ENCODE peak calls at places on chromosomes 6 and 20, in nine cellular contexts. One of them, this sample, is unnamed.

GRCh38 chr20:59634435-59635005 is 30.2 kb downstream of the PHACTR3 start:
- DNase-seq in fibroblast of mammary gland: no peak
- DNase-seq in astrocyte of the spinal cord: no peak
- DNase-seq in AG04450: no peak
- DNase-seq in neural progenitor cell: no peak
- DNase-seq in hepatocyte: no peak
- DNase-seq in CD8-positive, alpha-beta memory T cell: no peak
- DNase-seq in GM12865: no peak
- DNase-seq in AG10803: no peak
- DNase-seq in this sample: no peak

GRCh38 chr6:131782764-131783163 is 25.1 kb upstream of the ENPP1 start:
- DNase-seq in neural progenitor cell: no peak
- DNase-seq in astrocyte of the spinal cord: no peak
- DNase-seq in fibroblast of mammary gland: no peak
- DNase-seq in GM12865: no peak
- DNase-seq in AG10803: no peak
- DNase-seq in CD8-positive, alpha-beta memory T cell: no peak
- DNase-seq in hepatocyte: peak; percentile 32
- DNase-seq in AG04450: no peak
- DNase-seq in this sample: no peak

GRCh38 chr6:49565261-49565660 is 14.8 kb downstream of the C6orf141 start:
- DNase-seq in GM12865: no peak
- DNase-seq in astrocyte of the spinal cord: no peak
- DNase-seq in AG10803: no peak
- DNase-seq in AG04450: no peak
- DNase-seq in fibroblast of mammary gland: peak; percentile 31
- DNase-seq in CD8-positive, alpha-beta memory T cell: no peak
- DNase-seq in neural progenitor cell: no peak
- DNase-seq in hepatocyte: no peak
- DNase-seq in this sample: no peak

GRCh38 chr20:50073500-50073899 is 39.5 kb downstream of the UBE2V1 start:
- DNase-seq in GM12865: no peak
- DNase-seq in AG04450: no peak
- DNase-seq in fibroblast of mammary gland: no peak
- DNase-seq in CD8-positive, alpha-beta memory T cell: no peak
- DNase-seq in neural progenitor cell: no peak
- DNase-seq in astrocyte of the spinal cord: no peak
- DNase-seq in AG10803: no peak
- DNase-seq in hepatocyte: no peak
- DNase-seq in this sample: no peak

GRCh38 chr6:5295612-5296011 is 34.3 kb downstream of the FARS2 start:
- DNase-seq in AG10803: no peak
- DNase-seq in astrocyte of the spinal cord: peak; percentile 37
- DNase-seq in GM12865: no peak
- DNase-seq in hepatocyte: no peak
- DNase-seq in fibroblast of mammary gland: no peak
- DNase-seq in AG04450: no peak
- DNase-seq in neural progenitor cell: no peak
- DNase-seq in CD8-positive, alpha-beta memory T cell: no peak
- DNase-seq in this sample: no peak

GRCh38 chr20:48266571-48266970 is 481.3 kb upstream of the SULF2 start:
- DNase-seq in astrocyte of the spinal cord: no peak
- DNase-seq in neural progenitor cell: no peak
- DNase-seq in CD8-positive, alpha-beta memory T cell: no peak
- DNase-seq in fibroblast of mammary gland: no peak
- DNase-seq in GM12865: no peak
- DNase-seq in AG10803: no peak
- DNase-seq in AG04450: no peak
- DNase-seq in hepatocyte: no peak
- DNase-seq in this sample: no peak

GRCh38 chr6:145820000-145820399 is 5.4 kb upstream of the FBXO30 start:
- DNase-seq in fibroblast of mammary gland: no peak
- DNase-seq in AG04450: no peak
- DNase-seq in AG10803: no peak
- DNase-seq in GM12865: no peak
- DNase-seq in hepatocyte: no peak
- DNase-seq in astrocyte of the spinal cord: no peak
- DNase-seq in neural progenitor cell: no peak
- DNase-seq in CD8-positive, alpha-beta memory T cell: no peak
- DNase-seq in this sample: no peak

GRCh38 chr6:143539106-143539505 is 27.6 kb upstream of the FUCA2 start:
- DNase-seq in AG04450: no peak
- DNase-seq in hepatocyte: no peak
- DNase-seq in CD8-positive, alpha-beta memory T cell: no peak
- DNase-seq in fibroblast of mammary gland: no peak
- DNase-seq in GM12865: peak; percentile 36
- DNase-seq in neural progenitor cell: no peak
- DNase-seq in astrocyte of the spinal cord: no peak
- DNase-seq in AG10803: no peak
- DNase-seq in this sample: no peak

GRCh38 chr6:2952557-2953095 is 18.7 kb downstream of the SERPINB6 start:
- DNase-seq in GM12865: peak; percentile 72
- DNase-seq in AG10803: peak; percentile 95
- DNase-seq in CD8-positive, alpha-beta memory T cell: peak; percentile 22
- DNase-seq in AG04450: peak; percentile 75
- DNase-seq in fibroblast of mammary gland: peak; percentile 83
- DNase-seq in hepatocyte: peak; percentile 85
- DNase-seq in astrocyte of the spinal cord: peak; percentile 83
- DNase-seq in neural progenitor cell: peak; percentile 76
- DNase-seq in this sample: peak; percentile 65

GRCh38 chr6:142913511-142914047 is 31.4 kb downstream of the HIVEP2 start:
- DNase-seq in GM12865: peak; percentile 94
- DNase-seq in AG04450: no peak
- DNase-seq in hepatocyte: no peak
- DNase-seq in neural progenitor cell: no peak
- DNase-seq in CD8-positive, alpha-beta memory T cell: peak; percentile 53
- DNase-seq in astrocyte of the spinal cord: no peak
- DNase-seq in AG10803: no peak
- DNase-seq in fibroblast of mammary gland: no peak
- DNase-seq in this sample: no peak

GRCh38 chr20:41476446-41476845 is 109.8 kb upstream of the EMILIN3 start:
- DNase-seq in fibroblast of mammary gland: no peak
- DNase-seq in CD8-positive, alpha-beta memory T cell: no peak
- DNase-seq in neural progenitor cell: no peak
- DNase-seq in hepatocyte: no peak
- DNase-seq in AG10803: no peak
- DNase-seq in GM12865: no peak
- DNase-seq in AG04450: no peak
- DNase-seq in astrocyte of the spinal cord: no peak
- DNase-seq in this sample: no peak

GRCh38 chr20:62267543-62267942 is 29.2 kb downstream of the OSBPL2 start:
- DNase-seq in astrocyte of the spinal cord: no peak
- DNase-seq in GM12865: no peak
- DNase-seq in AG10803: no peak
- DNase-seq in CD8-positive, alpha-beta memory T cell: no peak
- DNase-seq in AG04450: no peak
- DNase-seq in fibroblast of mammary gland: no peak
- DNase-seq in hepatocyte: no peak
- DNase-seq in neural progenitor cell: no peak
- DNase-seq in this sample: no peak

GRCh38 chr6:108473197-108473596 is 87.5 kb upstream of the FOXO3 start:
- DNase-seq in hepatocyte: no peak
- DNase-seq in AG04450: no peak
- DNase-seq in GM12865: no peak
- DNase-seq in fibroblast of mammary gland: no peak
- DNase-seq in AG10803: no peak
- DNase-seq in neural progenitor cell: no peak
- DNase-seq in CD8-positive, alpha-beta memory T cell: no peak
- DNase-seq in astrocyte of the spinal cord: no peak
- DNase-seq in this sample: no peak

GRCh38 chr6:170096191-170096802 is 194.6 kb downstream of the DLL1 start:
- DNase-seq in AG04450: no peak
- DNase-seq in CD8-positive, alpha-beta memory T cell: no peak
- DNase-seq in fibroblast of mammary gland: no peak
- DNase-seq in hepatocyte: no peak
- DNase-seq in neural progenitor cell: peak; percentile 44
- DNase-seq in astrocyte of the spinal cord: no peak
- DNase-seq in AG10803: no peak
- DNase-seq in GM12865: no peak
- DNase-seq in this sample: no peak

GRCh38 chr20:22576733-22577514 is 7.4 kb downstream of the FOXA2 start:
- DNase-seq in CD8-positive, alpha-beta memory T cell: no peak
- DNase-seq in astrocyte of the spinal cord: no peak
- DNase-seq in GM12865: no peak
- DNase-seq in neural progenitor cell: peak; percentile 39
- DNase-seq in AG04450: no peak
- DNase-seq in AG10803: no peak
- DNase-seq in fibroblast of mammary gland: no peak
- DNase-seq in hepatocyte: no peak
- DNase-seq in this sample: no peak

GRCh38 chr6:84052204-84052882 is 18.8 kb downstream of the MRAP2 start:
- DNase-seq in AG10803: peak; percentile 45
- DNase-seq in CD8-positive, alpha-beta memory T cell: no peak
- DNase-seq in GM12865: no peak
- DNase-seq in fibroblast of mammary gland: peak; percentile 68
- DNase-seq in hepatocyte: peak; percentile 53
- DNase-seq in astrocyte of the spinal cord: peak; percentile 80
- DNase-seq in neural progenitor cell: peak; percentile 86
- DNase-seq in AG04450: peak; percentile 13
- DNase-seq in this sample: no peak

GRCh38 chr20:14896569-14896968 is 559.2 kb upstream of the FLRT3 start:
- DNase-seq in AG10803: no peak
- DNase-seq in GM12865: no peak
- DNase-seq in neural progenitor cell: no peak
- DNase-seq in CD8-positive, alpha-beta memory T cell: no peak
- DNase-seq in astrocyte of the spinal cord: no peak
- DNase-seq in hepatocyte: no peak
- DNase-seq in fibroblast of mammary gland: no peak
- DNase-seq in AG04450: no peak
- DNase-seq in this sample: no peak

GRCh38 chr6:33622456-33623431 is 1.6 kb downstream of the ITPR3 start:
- DNase-seq in neural progenitor cell: no peak
- DNase-seq in astrocyte of the spinal cord: no peak
- DNase-seq in AG10803: no peak
- DNase-seq in AG04450: no peak
- DNase-seq in fibroblast of mammary gland: peak; percentile 38
- DNase-seq in hepatocyte: peak; percentile 58
- DNase-seq in GM12865: peak; percentile 45
- DNase-seq in CD8-positive, alpha-beta memory T cell: no peak
- DNase-seq in this sample: no peak

GRCh38 chr6:21946298-21946783 is 350.5 kb downstream of the PRL start:
- DNase-seq in astrocyte of the spinal cord: peak; percentile 99
- DNase-seq in CD8-positive, alpha-beta memory T cell: no peak
- DNase-seq in fibroblast of mammary gland: peak; percentile 94
- DNase-seq in GM12865: no peak
- DNase-seq in hepatocyte: no peak
- DNase-seq in AG04450: peak; percentile 93
- DNase-seq in neural progenitor cell: no peak
- DNase-seq in AG10803: peak; percentile 99
- DNase-seq in this sample: peak; percentile 99

DNA sequence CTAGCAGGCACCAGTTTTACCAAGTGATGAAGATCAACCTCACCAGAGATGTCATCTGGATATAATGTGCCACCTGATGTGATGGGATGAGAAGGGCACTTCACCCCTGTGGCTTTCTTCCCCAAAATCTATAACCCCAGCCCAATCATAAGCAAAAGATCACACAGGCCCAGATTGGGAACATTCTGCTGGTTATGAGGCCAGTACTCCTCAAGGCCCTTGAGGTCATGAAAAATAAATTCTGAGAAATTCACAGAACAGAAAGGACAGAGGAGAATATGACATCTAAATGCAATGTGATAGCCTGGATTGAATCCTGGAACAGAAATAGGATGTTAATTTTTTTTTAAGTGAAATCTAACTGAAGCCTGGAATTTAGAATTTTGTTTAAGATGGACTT is 243.5 kb downstream of the CBLN4 start:
- DNase-seq in GM12865: no peak
- DNase-seq in hepatocyte: no peak
- DNase-seq in neural progenitor cell: no peak
- DNase-seq in AG04450: no peak
- DNase-seq in fibroblast of mammary gland: no peak
- DNase-seq in CD8-positive, alpha-beta memory T cell: no peak
- DNase-seq in astrocyte of the spinal cord: no peak
- DNase-seq in AG10803: no peak
- DNase-seq in this sample: no peak
- H3K4me3 ChIP-seq in GM12865: no peak overlapping the region
- H3K4me3 ChIP-seq in hepatocyte: no peak overlapping the region
- H3K4me3 ChIP-seq in neural progenitor cell: no peak overlapping the region
- H3K4me3 ChIP-seq in AG04450: no peak overlapping the region
- H3K4me3 ChIP-seq in fibroblast of mammary gland: no peak overlapping the region
- H3K4me3 ChIP-seq in CD8-positive, alpha-beta memory T cell: no peak overlapping the region
- H3K4me3 ChIP-seq in astrocyte of the spinal cord: no peak overlapping the region
- H3K4me3 ChIP-seq in AG10803: no peak overlapping the region
- H3K4me3 ChIP-seq in this sample: no peak overlapping the region

DNA sequence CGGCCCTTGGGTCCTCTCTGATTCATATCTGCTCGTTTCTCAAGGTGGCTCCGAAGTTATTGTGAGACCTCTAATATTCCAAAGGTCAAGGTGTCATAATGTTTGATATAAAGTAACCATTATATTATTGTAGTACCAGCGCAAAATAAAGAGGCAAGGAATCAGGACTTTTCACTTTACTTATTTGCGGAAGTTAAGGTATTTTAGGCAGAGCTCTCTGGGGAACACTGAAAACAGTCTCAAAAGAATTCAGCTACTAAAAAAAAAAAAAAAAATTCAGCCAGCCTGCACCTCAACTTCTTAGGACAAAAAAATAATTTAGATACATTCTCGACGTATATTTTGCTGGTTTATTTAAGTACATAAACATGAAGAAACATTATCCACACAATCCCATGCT is 2.4 kb downstream of the OSER1 start:
- DNase-seq in AG10803: no peak
- DNase-seq in GM12865: no peak
- DNase-seq in CD8-positive, alpha-beta memory T cell: no peak
- DNase-seq in astrocyte of the spinal cord: no peak
- DNase-seq in neural progenitor cell: no peak
- DNase-seq in hepatocyte: no peak
- DNase-seq in fibroblast of mammary gland: no peak
- DNase-seq in AG04450: no peak
- DNase-seq in this sample: no peak
- H3K4me3 ChIP-seq in AG10803: peak overlapping the region; percentile 90
- H3K4me3 ChIP-seq in GM12865: peak overlapping the region; percentile 73
- H3K4me3 ChIP-seq in CD8-positive, alpha-beta memory T cell: no peak overlapping the region
- H3K4me3 ChIP-seq in astrocyte of the spinal cord: no peak overlapping the region
- H3K4me3 ChIP-seq in neural progenitor cell: peak overlapping the region; percentile 80
- H3K4me3 ChIP-seq in hepatocyte: peak overlapping the region; percentile 74
- H3K4me3 ChIP-seq in fibroblast of mammary gland: peak overlapping the region; percentile 85
- H3K4me3 ChIP-seq in AG04450: peak overlapping the region; percentile 95
- H3K4me3 ChIP-seq in this sample: no peak overlapping the region

GRCh38 chr6:167351656-167352354 is 26.9 kb downstream of the TTLL2 start:
- DNase-seq in fibroblast of mammary gland: no peak
- DNase-seq in astrocyte of the spinal cord: no peak
- DNase-seq in GM12865: peak; percentile 53
- DNase-seq in hepatocyte: no peak
- DNase-seq in neural progenitor cell: no peak
- DNase-seq in CD8-positive, alpha-beta memory T cell: no peak
- DNase-seq in AG10803: no peak
- DNase-seq in AG04450: no peak
- DNase-seq in this sample: no peak
- H3K4me3 ChIP-seq in fibroblast of mammary gland: no peak overlapping the region
- H3K4me3 ChIP-seq in astrocyte of the spinal cord: no peak overlapping the region
- H3K4me3 ChIP-seq in GM12865: no peak overlapping the region
- H3K4me3 ChIP-seq in hepatocyte: peak overlapping the region; percentile 21
- H3K4me3 ChIP-seq in neural progenitor cell: no peak overlapping the region
- H3K4me3 ChIP-seq in CD8-positive, alpha-beta memory T cell: peak overlapping the region; percentile 59
- H3K4me3 ChIP-seq in AG10803: no peak overlapping the region
- H3K4me3 ChIP-seq in AG04450: no peak overlapping the region
- H3K4me3 ChIP-seq in this sample: no peak overlapping the region

DNA sequence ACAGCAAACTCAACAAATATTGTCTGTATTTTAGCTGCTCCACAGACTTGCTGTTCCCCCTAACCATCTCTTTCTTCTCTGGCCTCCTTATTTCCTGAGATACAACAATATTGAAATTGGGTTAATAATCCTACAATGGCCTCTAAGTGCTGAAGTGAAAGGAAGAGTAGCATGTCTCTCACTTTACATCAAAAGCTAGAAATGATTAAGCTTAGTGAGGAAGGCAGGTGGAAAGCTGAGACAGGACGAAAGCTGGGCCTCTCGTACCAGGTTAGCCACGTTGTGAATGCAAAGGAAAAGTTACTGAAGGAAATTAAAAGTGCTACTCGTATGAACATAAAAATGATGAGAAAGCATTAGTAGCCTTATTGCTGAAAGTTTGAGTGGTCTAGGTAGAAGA is 63.8 kb downstream of the ELOVL5 start:
- DNase-seq in AG04450: no peak
- DNase-seq in fibroblast of mammary gland: no peak
- DNase-seq in CD8-positive, alpha-beta memory T cell: no peak
- DNase-seq in GM12865: peak; percentile 28
- DNase-seq in hepatocyte: no peak
- DNase-seq in AG10803: no peak
- DNase-seq in neural progenitor cell: no peak
- DNase-seq in astrocyte of the spinal cord: no peak
- DNase-seq in this sample: no peak
- H3K4me3 ChIP-seq in AG04450: no peak overlapping the region
- H3K4me3 ChIP-seq in fibroblast of mammary gland: no peak overlapping the region
- H3K4me3 ChIP-seq in CD8-positive, alpha-beta memory T cell: no peak overlapping the region
- H3K4me3 ChIP-seq in GM12865: no peak overlapping the region
- H3K4me3 ChIP-seq in hepatocyte: no peak overlapping the region
- H3K4me3 ChIP-seq in AG10803: no peak overlapping the region
- H3K4me3 ChIP-seq in neural progenitor cell: no peak overlapping the region
- H3K4me3 ChIP-seq in astrocyte of the spinal cord: no peak overlapping the region
- H3K4me3 ChIP-seq in this sample: no peak overlapping the region

This sample was measured in AG04449.